ENCODE peak calls at places on chromosomes 7 and 10, in seven cellular contexts. E, O, F, W, Y, R and C are unnamed samples.

GRCh38 chr7:92781117-92781720 is 55.2 kb downstream of the CDK6 start:
- DNase-seq in E (no peak), O (no peak), F (peak; percentile 45), W (no peak), Y (peak; percentile 41), R (no peak), C (peak; percentile 44)

GRCh38 chr10:31647861-31648260 is 280.8 kb downstream of the ARHGAP12 start:
- DNase-seq in E (no peak), O (no peak), F (no peak), W (no peak), Y (no peak), R (no peak), C (no peak)

GRCh38 chr10:34505338-34505737 is 309.8 kb downstream of the PARD3 start:
- DNase-seq in E (no peak), O (no peak), F (peak; percentile 46), W (no peak), Y (no peak), R (no peak), C (no peak)

GRCh38 chr10:9010093-9010492 is 955.6 kb downstream of the GATA3 start:
- DNase-seq in E (no peak), O (no peak), F (no peak), W (peak; percentile 18), Y (no peak), R (no peak), C (no peak)

GRCh38 chr7:130903358-130903974 is 169.5 kb upstream of the KLF14 start:
- DNase-seq in E (peak; percentile 95), O (no peak), F (peak; percentile 89), W (no peak), Y (no peak), R (peak; percentile 87), C (no peak)

GRCh38 chr7:155470686-155471638 is 13.0 kb downstream of the EN2 start:
- DNase-seq in E (no peak), O (no peak), F (no peak), W (no peak), Y (no peak), R (peak; percentile 75), C (no peak)

GRCh38 chr7:107948645-107949442 is 54.1 kb downstream of the LAMB1 start:
- DNase-seq in E (peak; percentile 87), O (no peak), F (peak; percentile 76), W (no peak), Y (no peak), R (peak; percentile 80), C (no peak)

GRCh38 chr10:119296703-119297102 is 89.3 kb downstream of the GRK5 start:
- DNase-seq in E (no peak), O (no peak), F (no peak), W (no peak), Y (peak; percentile 76), R (no peak), C (peak; percentile 84)

GRCh38 chr7:142568430-142569097 is 180.7 kb upstream of the PRSS1 start:
- DNase-seq in E (no peak), O (no peak), F (peak; percentile 38), W (no peak), Y (no peak), R (no peak), C (no peak)

GRCh38 chr7:83976302-83976701 is 218.3 kb downstream of the SEMA3A start:
- DNase-seq in E (peak; percentile 45), O (no peak), F (peak; percentile 35), W (no peak), Y (no peak), R (peak; percentile 28), C (no peak)

GRCh38 chr7:26199301-26200112 is 1.0 kb downstream of the HNRNPA2B1 start:
- DNase-seq in E (peak; percentile 71), O (peak; percentile 73), F (peak; percentile 71), W (peak; percentile 52), Y (peak; percentile 72), R (peak; percentile 60), C (peak; percentile 73)

GRCh38 chr7:3157541-3158287 is 114.0 kb upstream of the CARD11 start:
- DNase-seq in E (no peak), O (no peak), F (no peak), W (no peak), Y (no peak), R (no peak), C (no peak)

GRCh38 chr7:110994028-110994967 is 96.6 kb upstream of the LRRN3 start:
- DNase-seq in E (no peak), O (no peak), F (no peak), W (no peak), Y (no peak), R (no peak), C (no peak)

GRCh38 chr7:31192996-31193395 is 140.9 kb downstream of the ADCYAP1R1 start:
- DNase-seq in E (peak; percentile 72), O (no peak), F (peak; percentile 66), W (no peak), Y (peak; percentile 42), R (peak; percentile 46), C (peak; percentile 72)

GRCh38 chr10:128418819-128419218 is 292.6 kb upstream of the MKI67 start:
- DNase-seq in E (no peak), O (no peak), F (no peak), W (no peak), Y (no peak), R (no peak), C (no peak)

GRCh38 chr10:133384071-133384470 is 5.0 kb downstream of the PAOX start:
- DNase-seq in E (no peak), O (no peak), F (no peak), W (no peak), Y (no peak), R (no peak), C (peak; percentile 16)

GRCh38 chr7:136326045-136326610 is 349.0 kb upstream of the MTPN start:
- DNase-seq in E (no peak), O (no peak), F (no peak), W (no peak), Y (no peak), R (no peak), C (no peak)

GRCh38 chr10:125343118-125343752 is 182.9 kb upstream of the CTBP2 start:
- DNase-seq in E (peak; percentile 45), O (no peak), F (peak; percentile 49), W (no peak), Y (no peak), R (peak; percentile 3), C (no peak)

GRCh38 chr10:8404721-8405120 is 350.2 kb downstream of the GATA3 start:
- DNase-seq in E (no peak), O (no peak), F (no peak), W (peak; percentile 53), Y (no peak), R (peak; percentile 36), C (no peak)

GRCh38 chr10:63692205-63692896 is 171.2 kb downstream of the REEP3 start:
- DNase-seq in E (no peak), O (no peak), F (no peak), W (no peak), Y (no peak), R (no peak), C (no peak)

GRCh38 chr10:17056781-17057191 is 72.8 kb downstream of the CUBN start:
- DNase-seq in E (no peak), O (no peak), F (no peak), W (no peak), Y (no peak), R (no peak), C (no peak)

GRCh38 chr10:5973069-5973468 is 4.3 kb downstream of the IL15RA start:
- DNase-seq in E (no peak), O (no peak), F (no peak), W (no peak), Y (no peak), R (no peak), C (no peak)

GRCh38 chr7:831596-832291 is 532 bp upstream of the SUN1 start:
- DNase-seq in E (peak; percentile 63), O (no peak), F (peak; percentile 73), W (no peak), Y (no peak), R (peak; percentile 85), C (no peak)

GRCh38 chr7:155090647-155091046 is 20.5 kb downstream of the HTR5A start:
- DNase-seq in E (no peak), O (no peak), F (no peak), W (no peak), Y (no peak), R (no peak), C (no peak)

GRCh38 chr10:124043310-124044142 is 49.9 kb downstream of the CHST15 start:
- DNase-seq in E (no peak), O (no peak), F (no peak), W (no peak), Y (no peak), R (no peak), C (no peak)

GRCh38 chr10:96691761-96692160 is 28.6 kb downstream of the PIK3AP1 start:
- DNase-seq in E (no peak), O (no peak), F (no peak), W (no peak), Y (no peak), R (no peak), C (no peak)

GRCh38 chr10:69994262-69994661 is 58.4 kb upstream of the MACROH2A2 start:
- DNase-seq in E (peak; percentile 65), O (no peak), F (peak; percentile 74), W (no peak), Y (peak; percentile 42), R (peak; percentile 61), C (peak; percentile 29)

GRCh38 chr10:61318429-61318828 is 134.8 kb downstream of the TMEM26 start:
- DNase-seq in E (no peak), O (no peak), F (no peak), W (no peak), Y (no peak), R (no peak), C (no peak)